ENCODE peak calls at places on chromosomes 16 and 17, in eight cellular contexts. O is RKO; W is mucosa of gallbladder; F is HT-29; D is stimulated activated CD4-positive, alpha-beta T cell treated with anti-CD3 and anti-CD28 coated beads, Interleukin-4, amount 100 ng/mL, for 1 hour; T is RWPE2; Z is NCI-H1930; J is NCI-H1092. N is an unnamed sample.

GRCh38 chr17:38982858-38983746 is 15.9 kb upstream of the FBXO47 start:
- DNase-seq in O (peak; percentile 72), Z (peak; percentile 13), W (peak; percentile 44), T (no peak), D (peak; percentile 16), F (peak; percentile 90), J (peak; percentile 47), N (peak; percentile 19)

GRCh38 chr17:64343833-64344637 is 46.6 kb downstream of the PECAM1 start:
- DNase-seq in D (peak; percentile 25), W (peak; percentile 74), O (no peak), J (peak; percentile 84), T (no peak), F (peak; percentile 72), Z (no peak), N (no peak)

GRCh38 chr17:17493986-17494466 is 2.2 kb downstream of the RASD1 start:
- DNase-seq in F (no peak), W (no peak), Z (no peak), D (no peak), T (no peak), O (no peak), J (no peak), N (no peak)

GRCh38 chr17:42697108-42697811 is 14.9 kb downstream of the CNTNAP1 start:
- DNase-seq in F (no peak), D (no peak), Z (no peak), O (no peak), W (no peak), J (no peak), T (peak; percentile 16), N (no peak)

GRCh38 chr17:77607606-77608005 is 350.9 kb upstream of the TNRC6C start:
- DNase-seq in W (no peak), Z (no peak), F (no peak), T (peak; percentile 44), O (no peak), J (no peak), D (no peak), N (no peak)

GRCh38 chr16:31397101-31397660 is 4.0 kb downstream of the ITGAD start:
- DNase-seq in F (no peak), W (no peak), T (no peak), O (no peak), J (no peak), Z (no peak), D (no peak), N (no peak)

GRCh38 chr16:81076566-81077076 is 417 bp downstream of the C16orf46 start:
- DNase-seq in D (peak; percentile 93), T (peak; percentile 80), Z (peak; percentile 79), W (peak; percentile 91), J (peak; percentile 89), O (peak; percentile 68), F (peak; percentile 94), N (no peak)

GRCh38 chr16:14509675-14510132 is 120.4 kb downstream of the PARN start:
- DNase-seq in O (no peak), W (no peak), F (no peak), D (no peak), T (no peak), J (no peak), Z (no peak), N (no peak)

GRCh38 chr16:75073551-75074414 is 42.8 kb downstream of the LDHD start:
- DNase-seq in O (no peak), F (no peak), Z (no peak), W (no peak), T (no peak), J (no peak), D (no peak), N (no peak)

GRCh38 chr17:50396261-50397110 is 837 bp downstream of the LRRC59 start:
- DNase-seq in F (peak; percentile 68), J (no peak), O (peak; percentile 67), T (no peak), W (peak; percentile 38), Z (no peak), D (peak; percentile 28), N (no peak)

GRCh38 chr16:85151603-85152413 is 39.5 kb upstream of the CIBAR2 start:
- DNase-seq in W (peak; percentile 76), O (no peak), T (peak; percentile 95), D (no peak), J (no peak), F (peak; percentile 9), Z (no peak), N (no peak)

GRCh38 chr16:10992797-10993196 is 48.4 kb downstream of the CLEC16A start:
- DNase-seq in T (peak; percentile 76), J (no peak), Z (no peak), F (peak; percentile 24), W (no peak), O (peak; percentile 67), D (peak; percentile 18), N (no peak)

GRCh38 chr16:57627184-57627871 is 1.1 kb upstream of the ADGRG1 start:
- DNase-seq in O (peak; percentile 71), J (no peak), W (no peak), F (no peak), T (peak; percentile 62), Z (no peak), D (no peak), N (no peak)

GRCh38 chr17:60142872-60143499 is 6.8 kb upstream of the CA4 start:
- DNase-seq in F (peak; percentile 91), W (peak; percentile 90), D (peak; percentile 82), O (peak; percentile 91), Z (peak; percentile 69), J (peak; percentile 77), T (no peak), N (peak; percentile 32)

GRCh38 chr16:70694088-70694487 is 8.2 kb upstream of the MTSS2 start:
- DNase-seq in F (peak; percentile 28), T (peak; percentile 94), D (no peak), J (no peak), W (no peak), O (peak; percentile 39), Z (no peak), N (no peak)